ENCODE peak calls at places on chromosomes 7 and 10, in five cellular contexts. B is endothelial cell of umbilical vein, W is mucosa of descending colon, I is heart right ventricle, Z is fibroblast of lung. R is an unnamed sample.

GRCh38 chr7:94441138-94441537 is 46.4 kb downstream of the COL1A2 start:
- DNase-seq in B (no peak), W (no peak), I (no peak), Z (no peak), R (no peak)

GRCh38 chr7:73461782-73462285 is 28.3 kb downstream of the FZD9 start:
- DNase-seq in B (no peak), W (no peak), I (no peak), Z (no peak), R (no peak)

GRCh38 chr10:34908472-34908871 is 93.4 kb upstream of the PARD3 start:
- DNase-seq in B (no peak), W (no peak), I (no peak), Z (peak; percentile 16), R (peak; percentile 83)

GRCh38 chr10:71075066-71075758 is 137.2 kb upstream of the UNC5B start:
- DNase-seq in B (no peak), W (no peak), I (peak; percentile 61), Z (no peak), R (no peak)

GRCh38 chr10:84108797-84109196 is 30.5 kb upstream of the GHITM start:
- DNase-seq in B (no peak), W (no peak), I (no peak), Z (no peak), R (no peak)

GRCh38 chr7:18495412-18496335 is at the start of gene HDAC9:
- DNase-seq in B (peak; percentile 63), W (peak; percentile 37), I (peak; percentile 17), Z (peak; percentile 25), R (peak; percentile 63)

GRCh38 chr7:94088560-94088959 is 84.4 kb upstream of the BET1 start:
- DNase-seq in B (peak; percentile 26), W (no peak), I (no peak), Z (no peak), R (no peak)

GRCh38 chr7:67484244-67484751 is 487.7 kb downstream of the TYW1 start:
- DNase-seq in B (peak; percentile 10), W (peak; percentile 35), I (peak; percentile 21), Z (peak; percentile 66), R (peak; percentile 38)

GRCh38 chr10:46286991-46287693 is at the start of gene ANTXRL:
- DNase-seq in B (no peak), W (no peak), I (no peak), Z (no peak), R (no peak)

GRCh38 chr10:96025566-96025965 is 17.8 kb upstream of the CCNJ start:
- DNase-seq in B (peak; percentile 21), W (no peak), I (no peak), Z (peak; percentile 2), R (no peak)

GRCh38 chr10:99507265-99507664 is 25.5 kb upstream of the NKX2-3 start:
- DNase-seq in B (no peak), W (no peak), I (no peak), Z (no peak), R (no peak)

GRCh38 chr10:132687181-132687892 is 98.6 kb downstream of the NKX6-2 start:
- DNase-seq in B (no peak), W (no peak), I (no peak), Z (no peak), R (no peak)

GRCh38 chr10:94963901-94964300 is 25.4 kb downstream of the CYP2C9 start:
- DNase-seq in B (peak; percentile 19), W (peak; percentile 30), I (no peak), Z (peak; percentile 12), R (peak; percentile 5)

GRCh38 chr7:132656846-132657776 is 80.8 kb upstream of the PLXNA4 start:
- DNase-seq in B (peak; percentile 24), W (no peak), I (no peak), Z (peak; percentile 8), R (peak; percentile 10)

GRCh38 chr10:23171232-23171876 is 20.8 kb upstream of the PTF1A start:
- DNase-seq in B (peak; percentile 15), W (peak; percentile 28), I (no peak), Z (peak; percentile 39), R (no peak)

GRCh38 chr10:103859161-103860141 is 4.1 kb upstream of the SH3PXD2A start:
- DNase-seq in B (peak; percentile 78), W (peak; percentile 90), I (no peak), Z (peak; percentile 80), R (peak; percentile 63)

GRCh38 chr10:93600861-93601773 is at the start of gene RBP4:
- DNase-seq in B (peak; percentile 26), W (peak; percentile 35), I (peak; percentile 20), Z (peak; percentile 33), R (no peak)

GRCh38 chr10:79345241-79346011 is 1.8 kb upstream of the PPIF start:
- DNase-seq in B (no peak), W (no peak), I (no peak), Z (no peak), R (no peak)

GRCh38 chr7:132472463-132473120 is 103.7 kb downstream of the PLXNA4 start:
- DNase-seq in B (no peak), W (no peak), I (peak; percentile 65), Z (peak; percentile 70), R (peak; percentile 56)

GRCh38 chr7:116499168-116500070 is at the start of gene CAV2:
- DNase-seq in B (peak; percentile 63), W (peak; percentile 68), I (peak; percentile 85), Z (peak; percentile 54), R (peak; percentile 50)

GRCh38 chr10:103111031-103111917 is 81.8 kb downstream of the NT5C2 start:
- DNase-seq in B (no peak), W (no peak), I (no peak), Z (peak; percentile 40), R (peak; percentile 3)

GRCh38 chr7:24500599-24501451 is 72.4 kb upstream of the PALS2 start:
- DNase-seq in B (no peak), W (no peak), I (no peak), Z (no peak), R (no peak)

GRCh38 chr10:119206603-119207366 is 586 bp upstream of the GRK5 start:
- DNase-seq in B (peak; percentile 77), W (peak; percentile 75), I (peak; percentile 81), Z (peak; percentile 60), R (peak; percentile 37)

GRCh38 chr7:24702674-24703235 is 54.5 kb downstream of the GSDME start:
- DNase-seq in B (no peak), W (no peak), I (no peak), Z (no peak), R (no peak)

GRCh38 chr7:55160539-55160938 is 141.7 kb downstream of the EGFR start:
- DNase-seq in B (peak; percentile 46), W (no peak), I (no peak), Z (peak; percentile 65), R (peak; percentile 78)

GRCh38 chr7:52639981-52640380 is 395.5 kb upstream of the POM121L12 start:
- DNase-seq in B (no peak), W (no peak), I (no peak), Z (no peak), R (no peak)

GRCh38 chr7:13987395-13987794 is 2.1 kb downstream of the ETV1 start:
- DNase-seq in B (peak; percentile 26), W (no peak), I (no peak), Z (no peak), R (no peak)

GRCh38 chr7:46493196-46493595 is 572.1 kb upstream of the IGFBP3 start:
- DNase-seq in B (no peak), W (no peak), I (no peak), Z (no peak), R (no peak)

GRCh38 chr7:24722386-24723177 is 34.7 kb downstream of the GSDME start:
- DNase-seq in B (peak; percentile 36), W (no peak), I (no peak), Z (peak; percentile 36), R (peak; percentile 46)

GRCh38 chr7:155257482-155258232 is 40.0 kb upstream of the INSIG1 start:
- DNase-seq in B (peak; percentile 73), W (peak; percentile 28), I (peak; percentile 82), Z (peak; percentile 84), R (no peak)

GRCh38 chr7:434891-435486 is 84.7 kb downstream of the PDGFA start:
- DNase-seq in B (peak; percentile 18), W (peak; percentile 48), I (no peak), Z (no peak), R (no peak)

GRCh38 chr10:107091126-107091525 is 73.4 kb downstream of the SORCS1 start:
- DNase-seq in B (no peak), W (no peak), I (no peak), Z (no peak), R (no peak)

GRCh38 chr7:44394636-44395035 is 69.2 kb upstream of the CAMK2B start:
- DNase-seq in B (no peak), W (no peak), I (no peak), Z (no peak), R (no peak)

GRCh38 chr10:126227762-126228134 is 160.5 kb downstream of the ADAM12 start:
- DNase-seq in B (no peak), W (no peak), I (no peak), Z (peak; percentile 51), R (peak; percentile 30)

GRCh38 chr7:16754869-16755317 is 1.3 kb downstream of the TSPAN13 start:
- DNase-seq in B (no peak), W (peak; percentile 45), I (no peak), Z (no peak), R (no peak)

DNA sequence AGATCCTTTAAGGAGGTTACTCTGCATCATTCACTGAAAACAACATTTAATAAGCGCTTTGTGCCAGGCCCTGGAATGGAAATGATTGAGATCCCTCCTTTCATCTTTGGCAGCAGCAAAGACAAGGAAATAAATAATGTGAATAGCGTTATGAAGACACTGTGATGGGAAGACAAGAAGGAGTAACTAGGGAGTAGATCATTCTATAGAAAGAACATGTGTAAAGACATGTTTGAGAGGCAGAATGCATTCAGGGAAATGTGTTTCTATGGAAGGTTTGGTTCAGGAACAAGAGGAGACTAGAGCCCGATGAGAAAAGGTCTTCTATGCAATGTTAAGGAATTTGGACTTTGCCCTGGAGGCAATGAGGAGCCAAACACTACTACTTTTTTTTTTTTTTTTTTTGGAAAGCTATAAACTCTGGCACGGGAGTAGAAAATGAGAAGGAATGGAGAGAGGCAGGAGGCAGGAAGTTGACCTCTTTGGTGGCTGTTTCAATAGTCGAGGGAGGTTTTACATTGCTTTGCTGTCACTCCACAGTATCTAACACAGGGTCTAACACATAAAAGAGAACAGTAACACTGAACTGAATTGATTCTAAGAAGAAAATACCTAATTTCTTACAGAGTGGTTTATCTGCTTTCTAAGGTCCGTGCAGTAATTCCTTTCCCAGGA is 44.9 kb downstream of the SMURF1 start:
- DNase-seq in B (no peak), W (peak; percentile 55), I (no peak), Z (peak; percentile 58), R (peak; percentile 39)
- TF ChIP-seq CTCF in B (no peak), W (no peak), I (no peak), Z (no peak), R (no peak)

GRCh38 chr7:10521306-10521705 is 452.4 kb upstream of the PHF14 start:
- DNase-seq in B (no peak), W (no peak), I (no peak), Z (no peak), R (no peak)
- TF ChIP-seq CTCF in B (no peak), W (no peak), I (no peak), Z (no peak), R (no peak)

DNA sequence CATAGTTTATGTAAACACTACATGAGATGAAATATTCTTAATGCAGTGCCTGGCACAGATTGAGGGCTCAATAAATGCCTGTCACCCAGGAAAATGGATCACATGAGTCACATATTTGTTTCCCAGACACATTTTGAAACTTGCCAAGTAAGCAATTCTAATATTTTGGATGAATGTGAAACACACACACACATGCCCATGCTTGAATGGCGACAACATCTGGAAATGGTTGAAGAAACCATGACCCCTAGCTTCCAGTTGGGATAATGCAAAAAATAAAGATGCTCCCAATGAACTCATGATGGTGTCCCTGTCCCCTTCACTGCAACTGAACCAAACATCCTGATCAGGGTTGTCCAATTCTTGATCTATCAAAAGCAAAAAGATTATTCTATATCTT is 797.3 kb downstream of the XPNPEP1 start:
- DNase-seq in B (no peak), W (no peak), I (no peak), Z (no peak), R (no peak)
- TF ChIP-seq CTCF in B (no peak), W (no peak), I (no peak), Z (no peak), R (peak; percentile 27)

GRCh38 chr7:127884066-127884559 is 147.1 kb downstream of the LRRC4 start:
- DNase-seq in B (no peak), W (no peak), I (peak; percentile 17), Z (no peak), R (no peak)
- TF ChIP-seq CTCF in B (no peak), W (no peak), I (no peak), Z (no peak), R (peak; percentile 42)

R was measured in HFFc6.